ENCODE peak calls at places on chromosomes 11 and 22, in ten cellular contexts. Z is neural progenitor cell; V is fibroblast of lung; E is stimulated activated CD4-positive, alpha-beta T cell treated with anti-CD3 and anti-CD28 coated beads, Interleukin-2, amount 100 ng/mL, for 48 hours; A is stimulated activated CD8-positive, alpha-beta memory T cell treated with anti-CD3 and anti-CD28 coated beads, Interleukin-4, amount 100 ng/mL, for 48 hours; F is cardiac muscle cell; G is HFF-Myc; W is KG1; B is GM04504; K is spleen. U is an unnamed sample.

GRCh38 chr11:7635137-7635536 is 38.2 kb downstream of the CYB5R2 start:
- DNase-seq in Z (no peak), V (no peak), E (no peak), A (no peak), F (no peak), G (no peak), W (no peak), B (no peak), K (no peak), U (no peak)

GRCh38 chr22:38997518-38997917 is 15.4 kb downstream of the APOBEC3B start:
- DNase-seq in Z (no peak), V (no peak), E (no peak), A (no peak), F (no peak), G (no peak), W (no peak), B (no peak), K (no peak), U (no peak)

GRCh38 chr11:102293873-102294601 is 23.2 kb upstream of the BIRC3 start:
- DNase-seq in Z (peak; percentile 41), V (peak; percentile 69), E (no peak), A (no peak), F (peak; percentile 40), G (peak; percentile 44), W (peak; percentile 79), B (no peak), K (no peak), U (peak; percentile 30)

GRCh38 chr11:116641561-116642045 is 131.2 kb downstream of the BUD13 start:
- DNase-seq in Z (peak; percentile 67), V (no peak), E (peak; percentile 32), A (peak; percentile 60), F (peak; percentile 59), G (no peak), W (peak; percentile 7), B (no peak), K (no peak), U (no peak)

GRCh38 chr11:4826425-4826824 is 5.3 kb downstream of the OR51F2 start:
- DNase-seq in Z (peak; percentile 4), V (no peak), E (no peak), A (no peak), F (no peak), G (no peak), W (no peak), B (peak; percentile 18), K (no peak), U (no peak)

GRCh38 chr11:11841605-11842425 is at the start of gene USP47:
- DNase-seq in Z (peak; percentile 97), V (peak; percentile 83), E (peak; percentile 93), A (peak; percentile 97), F (peak; percentile 95), G (no peak), W (peak; percentile 70), B (peak; percentile 60), K (peak; percentile 98), U (peak; percentile 91)

GRCh38 chr11:2127357-2127971 is 11.7 kb downstream of the IGF2 start:
- DNase-seq in Z (no peak), V (no peak), E (no peak), A (no peak), F (no peak), G (no peak), W (no peak), B (no peak), K (no peak), U (peak; percentile 61)

GRCh38 chr11:3130269-3131071 is 34.6 kb downstream of the OSBPL5 start:
- DNase-seq in Z (no peak), V (no peak), E (no peak), A (no peak), F (no peak), G (no peak), W (no peak), B (no peak), K (peak; percentile 54), U (peak; percentile 53)

GRCh38 chr11:125070699-125071254 is 7.7 kb downstream of the SLC37A2 start:
- DNase-seq in Z (no peak), V (peak; percentile 84), E (no peak), A (peak; percentile 51), F (no peak), G (no peak), W (peak; percentile 95), B (no peak), K (peak; percentile 90), U (peak; percentile 89)

GRCh38 chr11:44223261-44223660 is 86.7 kb downstream of the ALX4 start:
- DNase-seq in Z (no peak), V (no peak), E (no peak), A (no peak), F (no peak), G (no peak), W (no peak), B (peak; percentile 28), K (no peak), U (no peak)

GRCh38 chr11:128054323-128054910 is 532.9 kb downstream of the ETS1 start:
- DNase-seq in Z (no peak), V (no peak), E (no peak), A (no peak), F (no peak), G (peak; percentile 19), W (no peak), B (no peak), K (no peak), U (no peak)

GRCh38 chr11:7668911-7669310 is 4.4 kb downstream of the CYB5R2 start:
- DNase-seq in Z (no peak), V (no peak), E (no peak), A (no peak), F (no peak), G (no peak), W (no peak), B (no peak), K (no peak), U (peak; percentile 74)

GRCh38 chr22:17675584-17675983 is 37.0 kb downstream of the BCL2L13 start:
- DNase-seq in Z (no peak), V (no peak), E (no peak), A (no peak), F (no peak), G (no peak), W (no peak), B (no peak), K (no peak), U (no peak)

GRCh38 chr22:39360674-39361413 is 11.1 kb downstream of the SYNGR1 start:
- DNase-seq in Z (peak; percentile 41), V (no peak), E (no peak), A (no peak), F (no peak), G (no peak), W (no peak), B (no peak), K (no peak), U (peak; percentile 64)

GRCh38 chr11:69296890-69297224 is 2.9 kb downstream of the MYEOV start:
- DNase-seq in Z (no peak), V (no peak), E (no peak), A (no peak), F (no peak), G (no peak), W (no peak), B (no peak), K (no peak), U (no peak)

GRCh38 chr11:118415739-118416068 is 14.3 kb downstream of the ATP5MG start:
- DNase-seq in Z (peak; percentile 29), V (peak; percentile 94), E (no peak), A (peak; percentile 38), F (no peak), G (no peak), W (peak; percentile 65), B (peak; percentile 92), K (no peak), U (peak; percentile 73)

GRCh38 chr22:46237453-46238158 is 12.5 kb downstream of the CDPF1 start:
- DNase-seq in Z (no peak), V (no peak), E (no peak), A (no peak), F (no peak), G (no peak), W (no peak), B (no peak), K (no peak), U (no peak)

GRCh38 chr11:33652930-33653329 is 47.7 kb downstream of the C11orf91 start:
- DNase-seq in Z (no peak), V (no peak), E (no peak), A (no peak), F (no peak), G (no peak), W (no peak), B (no peak), K (no peak), U (no peak)

GRCh38 chr11:22304337-22304961 is 33.7 kb upstream of the SLC17A6 start:
- DNase-seq in Z (peak; percentile 55), V (peak; percentile 41), E (no peak), A (no peak), F (peak; percentile 62), G (peak; percentile 3), W (no peak), B (no peak), K (no peak), U (no peak)

GRCh38 chr11:100902454-100903141 is 215.5 kb downstream of the ARHGAP42 start:
- DNase-seq in Z (no peak), V (no peak), E (no peak), A (no peak), F (no peak), G (no peak), W (no peak), B (no peak), K (no peak), U (no peak)

GRCh38 chr11:93225642-93226041 is 27.9 kb upstream of the SLC36A4 start:
- DNase-seq in Z (no peak), V (peak; percentile 58), E (no peak), A (no peak), F (no peak), G (no peak), W (no peak), B (no peak), K (no peak), U (no peak)

GRCh38 chr22:31983911-31984661 is 39.8 kb downstream of the YWHAH start:
- DNase-seq in Z (no peak), V (no peak), E (no peak), A (no peak), F (no peak), G (no peak), W (no peak), B (no peak), K (no peak), U (peak; percentile 5)

GRCh38 chr11:107251298-107251697 is 206.3 kb downstream of the CWF19L2 start:
- DNase-seq in Z (no peak), V (no peak), E (no peak), A (no peak), F (no peak), G (no peak), W (no peak), B (no peak), K (no peak), U (no peak)

GRCh38 chr11:45926001-45926401 is 3.5 kb downstream of the LARGE2 start:
- DNase-seq in Z (no peak), V (no peak), E (no peak), A (no peak), F (no peak), G (no peak), W (no peak), B (no peak), K (peak; percentile 74), U (peak; percentile 76)

GRCh38 chr11:10499452-10500262 is 41.3 kb downstream of the RNF141 start:
- DNase-seq in Z (no peak), V (peak; percentile 34), E (no peak), A (no peak), F (no peak), G (no peak), W (no peak), B (no peak), K (no peak), U (no peak)

GRCh38 chr11:122202161-122202950 is 86.3 kb upstream of the BLID start:
- DNase-seq in Z (no peak), V (peak; percentile 83), E (no peak), A (no peak), F (no peak), G (no peak), W (no peak), B (no peak), K (no peak), U (no peak)

GRCh38 chr11:111676878-111677585 is 74.8 kb downstream of the SIK2 start:
- DNase-seq in Z (no peak), V (no peak), E (no peak), A (no peak), F (no peak), G (peak; percentile 24), W (no peak), B (no peak), K (no peak), U (no peak)

GRCh38 chr11:134485316-134485715 is 73.3 kb upstream of the B3GAT1 start:
- DNase-seq in Z (no peak), V (no peak), E (no peak), A (no peak), F (no peak), G (no peak), W (no peak), B (no peak), K (no peak), U (peak; percentile 75)